ENCODE peak calls at places on chromosome 11, in eight cellular contexts. U, H, Y, A, Q, B, N and P are unnamed samples.

GRCh38 chr11:44601471-44602370 is 36.3 kb downstream of the CD82 start:
- DNase-seq in U (no peak), H (no peak), Y (no peak), A (no peak), Q (no peak), B (no peak), N (no peak), P (no peak)

GRCh38 chr11:60657880-60658279 is 41.5 kb upstream of the MS4A8 start:
- DNase-seq in U (no peak), H (no peak), Y (no peak), A (no peak), Q (no peak), B (no peak), N (no peak), P (no peak)

GRCh38 chr11:48019597-48019996 is 39.2 kb downstream of the PTPRJ start:
- DNase-seq in U (no peak), H (no peak), Y (no peak), A (no peak), Q (no peak), B (no peak), N (no peak), P (no peak)

GRCh38 chr11:124799384-124800225 is 601 bp downstream of the MSANTD2 start:
- DNase-seq in U (peak; percentile 34), H (no peak), Y (no peak), A (peak; percentile 14), Q (peak; percentile 42), B (peak; percentile 24), N (peak; percentile 7), P (peak; percentile 63)

GRCh38 chr11:86335131-86335768 is 33.2 kb downstream of the HIKESHI start:
- DNase-seq in U (no peak), H (no peak), Y (no peak), A (no peak), Q (no peak), B (no peak), N (no peak), P (no peak)

GRCh38 chr11:13826505-13827278 is 135.8 kb upstream of the SPON1 start:
- DNase-seq in U (peak; percentile 37), H (no peak), Y (peak; percentile 12), A (peak; percentile 46), Q (no peak), B (no peak), N (no peak), P (no peak)

GRCh38 chr11:116428638-116428975 is 344.2 kb downstream of the BUD13 start:
- DNase-seq in U (no peak), H (no peak), Y (no peak), A (no peak), Q (no peak), B (no peak), N (no peak), P (no peak)

GRCh38 chr11:17730608-17731462 is 3.7 kb upstream of the KCNC1 start:
- DNase-seq in U (peak; percentile 79), H (peak; percentile 64), Y (peak; percentile 81), A (peak; percentile 72), Q (peak; percentile 30), B (peak; percentile 70), N (no peak), P (peak; percentile 72)

GRCh38 chr11:71449596-71449995 is 1.4 kb upstream of the DHCR7 start:
- DNase-seq in U (no peak), H (no peak), Y (no peak), A (no peak), Q (no peak), B (no peak), N (no peak), P (no peak)

GRCh38 chr11:27213232-27213660 is 149.8 kb downstream of the CCDC34 start:
- DNase-seq in U (peak; percentile 85), H (no peak), Y (peak; percentile 93), A (peak; percentile 94), Q (no peak), B (no peak), N (no peak), P (no peak)

GRCh38 chr11:65434667-65435179 is 12.1 kb downstream of the NEAT1 start:
- DNase-seq in U (peak; percentile 30), H (no peak), Y (peak; percentile 57), A (peak; percentile 48), Q (no peak), B (no peak), N (no peak), P (no peak)

GRCh38 chr11:63915961-63916836 is 765 bp downstream of the RCOR2 start:
- DNase-seq in U (peak; percentile 27), H (no peak), Y (peak; percentile 16), A (no peak), Q (no peak), B (peak; percentile 57), N (no peak), P (no peak)

GRCh38 chr11:116033931-116034553 is 529.8 kb upstream of the CADM1 start:
- DNase-seq in U (no peak), H (no peak), Y (no peak), A (no peak), Q (no peak), B (no peak), N (no peak), P (peak; percentile 58)

GRCh38 chr11:75793966-75794365 is 21.0 kb upstream of the UVRAG start:
- DNase-seq in U (no peak), H (no peak), Y (no peak), A (no peak), Q (no peak), B (no peak), N (no peak), P (no peak)

GRCh38 chr11:66291706-66292542 is at the start of gene TMEM151A:
- DNase-seq in U (no peak), H (no peak), Y (no peak), A (no peak), Q (no peak), B (no peak), N (no peak), P (no peak)

GRCh38 chr11:67539588-67539987 is 16.3 kb upstream of the CABP2 start:
- DNase-seq in U (no peak), H (no peak), Y (no peak), A (no peak), Q (no peak), B (no peak), N (no peak), P (no peak)

GRCh38 chr11:133291672-133292265 is 240.5 kb downstream of the OPCML start:
- DNase-seq in U (no peak), H (no peak), Y (no peak), A (no peak), Q (no peak), B (no peak), N (no peak), P (no peak)

GRCh38 chr11:1048375-1049070 is 12.0 kb upstream of the MUC6 start:
- DNase-seq in U (no peak), H (no peak), Y (no peak), A (no peak), Q (no peak), B (no peak), N (no peak), P (no peak)

GRCh38 chr11:48107188-48107704 is 109.4 kb upstream of the OR4B1 start:
- DNase-seq in U (peak; percentile 93), H (no peak), Y (peak; percentile 48), A (peak; percentile 51), Q (no peak), B (no peak), N (no peak), P (no peak)

GRCh38 chr11:44566559-44566949 is 1.1 kb downstream of the CD82 start:
- DNase-seq in U (no peak), H (no peak), Y (no peak), A (no peak), Q (no peak), B (no peak), N (no peak), P (no peak)

GRCh38 chr11:96279421-96280290 is 63.3 kb downstream of the MAML2 start:
- DNase-seq in U (peak; percentile 78), H (no peak), Y (peak; percentile 30), A (peak; percentile 83), Q (no peak), B (no peak), N (no peak), P (no peak)

GRCh38 chr11:128985880-128986279 is 43.2 kb upstream of the TP53AIP1 start:
- DNase-seq in U (no peak), H (no peak), Y (no peak), A (no peak), Q (no peak), B (no peak), N (no peak), P (no peak)

GRCh38 chr11:26227311-26227710 is 104.6 kb upstream of the ANO3 start:
- DNase-seq in U (peak; percentile 76), H (no peak), Y (peak; percentile 92), A (peak; percentile 97), Q (no peak), B (no peak), N (no peak), P (no peak)

GRCh38 chr11:72721689-72722049 is 30.5 kb downstream of the ARAP1 start:
- DNase-seq in U (no peak), H (no peak), Y (no peak), A (peak; percentile 38), Q (peak; percentile 18), B (no peak), N (no peak), P (peak; percentile 75)

GRCh38 chr11:94171693-94172440 is 43.2 kb downstream of the PANX1 start:
- DNase-seq in U (no peak), H (no peak), Y (peak; percentile 39), A (peak; percentile 55), Q (peak; percentile 4), B (no peak), N (no peak), P (peak; percentile 56)

GRCh38 chr11:12840871-12841516 is 166.8 kb downstream of the TEAD1 start:
- DNase-seq in U (no peak), H (no peak), Y (peak; percentile 35), A (peak; percentile 51), Q (no peak), B (no peak), N (no peak), P (no peak)

GRCh38 chr11:73818838-73819237 is 31.2 kb downstream of the MRPL48 start:
- DNase-seq in U (peak; percentile 2), H (no peak), Y (peak; percentile 24), A (peak; percentile 11), Q (no peak), B (no peak), N (no peak), P (no peak)

GRCh38 chr11:86624366-86624765 is 48.0 kb downstream of the ME3 start:
- DNase-seq in U (no peak), H (no peak), Y (peak; percentile 29), A (peak; percentile 31), Q (no peak), B (no peak), N (no peak), P (no peak)

GRCh38 chr11:110774138-110775014 is 62.1 kb upstream of the ARHGAP20 start:
- DNase-seq in U (no peak), H (no peak), Y (no peak), A (peak; percentile 27), Q (no peak), B (no peak), N (no peak), P (no peak)

GRCh38 chr11:95444309-95445202 is 213.6 kb upstream of the SESN3 start:
- DNase-seq in U (no peak), H (no peak), Y (no peak), A (no peak), Q (no peak), B (no peak), N (no peak), P (no peak)

GRCh38 chr11:127789887-127790286 is 789.3 kb upstream of the KIRREL3 start:
- DNase-seq in U (peak; percentile 26), H (no peak), Y (no peak), A (no peak), Q (no peak), B (no peak), N (no peak), P (no peak)

GRCh38 chr11:78825531-78825930 is 250.9 kb upstream of the NARS2 start:
- DNase-seq in U (no peak), H (no peak), Y (peak; percentile 34), A (no peak), Q (no peak), B (no peak), N (no peak), P (no peak)

GRCh38 chr11:76147106-76147735 is 59.1 kb downstream of the WNT11 start:
- DNase-seq in U (no peak), H (no peak), Y (no peak), A (no peak), Q (no peak), B (no peak), N (no peak), P (no peak)

GRCh38 chr11:125201525-125202121 is 37.1 kb downstream of the PKNOX2 start:
- DNase-seq in U (peak; percentile 57), H (no peak), Y (peak; percentile 55), A (no peak), Q (no peak), B (peak; percentile 56), N (no peak), P (no peak)